ENCODE peak calls at places on chromosomes 6 and 20, in four cellular contexts. One of them, this sample, is unnamed.

GRCh38 chr6:27133281-27134227 is 113.9 kb upstream of the PRSS16 start:
- DNase-seq in heart left ventricle: peak
- DNase-seq in glutamatergic neuron: peak
- DNase-seq in CD14-positive monocyte: peak
- DNase-seq in this sample: peak

GRCh38 chr20:23327617-23328333 is 22.8 kb upstream of the NXT1 start:
- DNase-seq in glutamatergic neuron: no peak
- DNase-seq in heart left ventricle: no peak
- DNase-seq in CD14-positive monocyte: no peak
- DNase-seq in this sample: no peak

GRCh38 chr6:105397987-105398386 is 4.9 kb downstream of the PREP start:
- DNase-seq in heart left ventricle: no peak
- DNase-seq in glutamatergic neuron: no peak
- DNase-seq in CD14-positive monocyte: no peak
- DNase-seq in this sample: no peak

GRCh38 chr6:154566866-154567265 is 56.4 kb upstream of the CNKSR3 start:
- DNase-seq in heart left ventricle: no peak
- DNase-seq in glutamatergic neuron: no peak
- DNase-seq in CD14-positive monocyte: no peak
- DNase-seq in this sample: no peak

GRCh38 chr6:1872649-1873131 is 263.0 kb downstream of the FOXC1 start:
- DNase-seq in CD14-positive monocyte: no peak
- DNase-seq in heart left ventricle: no peak
- DNase-seq in glutamatergic neuron: peak
- DNase-seq in this sample: no peak

GRCh38 chr6:25150863-25151262 is 128.3 kb upstream of the CARMIL1 start:
- DNase-seq in heart left ventricle: no peak
- DNase-seq in CD14-positive monocyte: no peak
- DNase-seq in glutamatergic neuron: no peak
- DNase-seq in this sample: no peak

GRCh38 chr20:24808616-24809015 is 140.5 kb upstream of the CST7 start:
- DNase-seq in glutamatergic neuron: no peak
- DNase-seq in CD14-positive monocyte: no peak
- DNase-seq in heart left ventricle: no peak
- DNase-seq in this sample: no peak

GRCh38 chr20:45052698-45053440 is 48.1 kb downstream of the KCNS1 start:
- DNase-seq in glutamatergic neuron: no peak
- DNase-seq in CD14-positive monocyte: no peak
- DNase-seq in heart left ventricle: no peak
- DNase-seq in this sample: peak

GRCh38 chr6:71886184-71887005 is at the start of gene RIMS1:
- DNase-seq in glutamatergic neuron: peak
- DNase-seq in CD14-positive monocyte: no peak
- DNase-seq in heart left ventricle: no peak
- DNase-seq in this sample: peak

GRCh38 chr20:45066372-45066771 is 34.6 kb downstream of the KCNS1 start:
- DNase-seq in CD14-positive monocyte: no peak
- DNase-seq in glutamatergic neuron: no peak
- DNase-seq in heart left ventricle: no peak
- DNase-seq in this sample: no peak

GRCh38 chr20:62694868-62695267 is 13.8 kb upstream of the NTSR1 start:
- DNase-seq in glutamatergic neuron: no peak
- DNase-seq in CD14-positive monocyte: no peak
- DNase-seq in heart left ventricle: no peak
- DNase-seq in this sample: no peak

GRCh38 chr6:113246186-113246585 is 611.0 kb upstream of the MARCKS start:
- DNase-seq in glutamatergic neuron: no peak
- DNase-seq in heart left ventricle: no peak
- DNase-seq in CD14-positive monocyte: no peak
- DNase-seq in this sample: no peak

GRCh38 chr6:626236-626635 is 30.7 kb downstream of the HUS1B start:
- DNase-seq in heart left ventricle: no peak
- DNase-seq in glutamatergic neuron: no peak
- DNase-seq in CD14-positive monocyte: no peak
- DNase-seq in this sample: no peak

GRCh38 chr6:90044833-90045337 is 150.6 kb downstream of the GJA10 start:
- DNase-seq in heart left ventricle: no peak
- DNase-seq in CD14-positive monocyte: no peak
- DNase-seq in glutamatergic neuron: no peak
- DNase-seq in this sample: no peak

GRCh38 chr20:12394786-12395185 is 477.1 kb downstream of the BTBD3 start:
- DNase-seq in CD14-positive monocyte: no peak
- DNase-seq in glutamatergic neuron: no peak
- DNase-seq in heart left ventricle: no peak
- DNase-seq in this sample: no peak

GRCh38 chr6:20024979-20025378 is 187.3 kb downstream of the MBOAT1 start:
- DNase-seq in heart left ventricle: no peak
- DNase-seq in CD14-positive monocyte: no peak
- DNase-seq in glutamatergic neuron: no peak
- DNase-seq in this sample: no peak

GRCh38 chr6:165146456-165146855 is 162.9 kb downstream of the C6orf118 start:
- DNase-seq in heart left ventricle: no peak
- DNase-seq in CD14-positive monocyte: no peak
- DNase-seq in glutamatergic neuron: no peak
- DNase-seq in this sample: no peak

GRCh38 chr6:7106752-7107577 is 796 bp upstream of the RREB1 start:
- DNase-seq in glutamatergic neuron: no peak
- DNase-seq in heart left ventricle: peak
- DNase-seq in CD14-positive monocyte: peak
- DNase-seq in this sample: peak

DNA sequence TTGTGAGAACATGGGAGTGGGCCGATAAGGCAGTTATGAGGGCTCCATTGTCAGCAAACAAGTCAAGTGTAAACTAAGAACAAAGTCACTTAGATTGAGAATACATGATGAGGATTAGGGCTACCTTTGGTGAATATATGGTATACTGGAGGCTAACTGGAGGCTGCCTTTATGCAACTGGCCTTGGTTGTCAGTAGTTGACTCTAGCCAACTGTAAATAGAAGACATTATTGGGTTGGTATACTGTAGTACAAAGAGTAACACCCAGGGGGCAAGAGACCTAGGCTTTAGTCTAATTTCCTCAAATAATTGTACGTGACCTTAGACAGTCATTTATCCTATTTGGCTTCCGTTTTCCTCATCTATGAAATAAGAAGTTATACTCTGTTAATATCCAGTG is 235.2 kb downstream of the ARID1B start:
- DNase-seq in glutamatergic neuron: no peak
- DNase-seq in CD14-positive monocyte: no peak
- DNase-seq in heart left ventricle: no peak
- DNase-seq in this sample: no peak
- TF ChIP-seq CTCF in glutamatergic neuron: no peak
- TF ChIP-seq CTCF in CD14-positive monocyte: no peak
- TF ChIP-seq CTCF in heart left ventricle: no peak
- TF ChIP-seq CTCF in this sample: no peak

GRCh38 chr20:7980332-7981046 is 39.1 kb downstream of the TMX4 start:
- DNase-seq in heart left ventricle: no peak
- DNase-seq in CD14-positive monocyte: no peak
- DNase-seq in glutamatergic neuron: no peak
- DNase-seq in this sample: peak
- TF ChIP-seq CTCF in heart left ventricle: peak
- TF ChIP-seq CTCF in CD14-positive monocyte: peak
- TF ChIP-seq CTCF in glutamatergic neuron: peak
- TF ChIP-seq CTCF in this sample: peak

DNA sequence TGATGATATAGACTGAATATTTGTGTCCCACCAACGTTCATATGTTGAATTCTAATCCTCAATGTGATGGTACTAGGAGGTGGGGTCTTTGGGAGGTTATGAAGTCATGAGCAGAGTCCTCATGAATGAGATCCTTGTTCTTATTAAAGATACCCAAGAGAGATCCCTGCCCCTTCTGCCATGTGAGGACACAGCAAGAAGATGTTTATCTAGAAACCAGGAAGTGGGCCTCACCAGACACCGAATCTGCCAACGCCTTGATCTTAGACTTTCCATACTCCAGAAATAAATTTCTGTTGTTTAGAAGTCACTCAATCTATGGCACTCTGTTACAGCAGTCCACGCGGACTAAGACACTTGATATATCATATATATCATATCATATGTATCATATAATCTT is 67.7 kb upstream of the GCM1 start:
- DNase-seq in glutamatergic neuron: no peak
- DNase-seq in heart left ventricle: no peak
- DNase-seq in CD14-positive monocyte: no peak
- DNase-seq in this sample: no peak
- TF ChIP-seq CTCF in glutamatergic neuron: no peak
- TF ChIP-seq CTCF in heart left ventricle: no peak
- TF ChIP-seq CTCF in CD14-positive monocyte: no peak
- TF ChIP-seq CTCF in this sample: no peak

DNA sequence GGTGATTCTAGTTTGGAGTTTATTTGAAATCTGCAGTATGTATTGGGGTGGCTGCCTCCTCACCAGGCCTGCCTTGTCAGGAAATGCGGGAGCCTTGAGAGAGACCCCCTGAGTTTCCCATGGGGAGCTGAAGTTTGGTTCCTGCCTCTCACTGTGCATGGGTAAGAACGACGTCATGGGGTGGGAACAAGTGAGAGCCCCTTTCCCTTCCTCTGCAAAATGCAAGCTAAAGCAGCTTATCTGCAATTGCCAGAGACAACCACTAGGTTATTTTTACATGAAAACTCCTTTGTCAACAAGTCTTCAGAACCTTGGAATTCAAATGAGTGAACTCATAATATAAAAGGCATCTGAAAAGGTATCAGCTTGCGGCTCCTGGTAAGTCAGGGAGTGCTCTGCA is 58.4 kb downstream of the TMEM170B start:
- DNase-seq in heart left ventricle: no peak
- DNase-seq in glutamatergic neuron: no peak
- DNase-seq in CD14-positive monocyte: no peak
- DNase-seq in this sample: no peak
- TF ChIP-seq CTCF in heart left ventricle: no peak
- TF ChIP-seq CTCF in glutamatergic neuron: peak
- TF ChIP-seq CTCF in CD14-positive monocyte: peak
- TF ChIP-seq CTCF in this sample: no peak

GRCh38 chr6:148200302-148200701 is 142.3 kb upstream of the SASH1 start:
- DNase-seq in CD14-positive monocyte: no peak
- DNase-seq in glutamatergic neuron: peak
- DNase-seq in heart left ventricle: no peak
- DNase-seq in this sample: no peak

GRCh38 chr6:148203970-148204369 is 138.7 kb upstream of the SASH1 start:
- DNase-seq in glutamatergic neuron: no peak
- DNase-seq in CD14-positive monocyte: no peak
- DNase-seq in heart left ventricle: peak
- DNase-seq in this sample: peak

GRCh38 chr6:148195511-148195910 is 147.1 kb upstream of the SASH1 start:
- DNase-seq in glutamatergic neuron: no peak
- DNase-seq in heart left ventricle: no peak
- DNase-seq in CD14-positive monocyte: no peak
- DNase-seq in this sample: no peak

GRCh38 chr6:148203281-148203925 is 139.2 kb upstream of the SASH1 start:
- DNase-seq in glutamatergic neuron: no peak
- DNase-seq in heart left ventricle: no peak
- DNase-seq in CD14-positive monocyte: no peak
- DNase-seq in this sample: no peak

DNA sequence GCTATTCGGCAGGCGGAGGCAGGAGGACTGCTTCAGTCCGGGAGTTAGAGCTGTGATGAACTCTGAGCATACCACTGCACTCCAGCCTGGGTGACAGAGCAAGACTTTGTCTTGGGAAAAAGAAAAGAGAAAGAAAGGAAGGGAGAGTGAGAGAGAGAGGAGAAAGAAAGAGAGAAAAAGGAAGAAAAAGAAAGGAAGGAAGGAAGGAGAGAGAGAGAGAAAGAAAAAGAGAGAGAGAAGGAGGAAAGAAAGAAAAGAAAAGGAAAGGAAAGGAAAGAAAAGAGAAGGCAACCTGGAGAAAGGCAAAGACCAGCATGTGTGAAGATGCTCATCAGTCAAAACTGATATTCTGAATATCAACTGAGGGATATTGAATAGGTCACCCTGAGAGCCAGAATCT is 143.1 kb upstream of the SASH1 start:
- DNase-seq in CD14-positive monocyte: no peak
- DNase-seq in glutamatergic neuron: no peak
- DNase-seq in heart left ventricle: no peak
- DNase-seq in this sample: no peak
- TF ChIP-seq CTCF in CD14-positive monocyte: no peak
- TF ChIP-seq CTCF in glutamatergic neuron: no peak
- TF ChIP-seq CTCF in heart left ventricle: no peak
- TF ChIP-seq CTCF in this sample: no peak

This sample was measured in GM13976.